ENCODE peak calls at places on chromosome 1, in four cellular contexts. H is KG1, M is head of caudate nucleus, R is OCI-LY7. E is an unnamed sample.

GRCh38 chr1:93638307-93638847 is 43.3 kb downstream of the BCAR3 start:
- DNase-seq in M (no peak), H (no peak), R (no peak), E (no peak)

GRCh38 chr1:53166366-53166765 is 23.9 kb upstream of the SLC1A7 start:
- DNase-seq in M (no peak), H (no peak), R (no peak), E (no peak)

GRCh38 chr1:193562121-193562520 is 375.7 kb upstream of the B3GALT2 start:
- DNase-seq in M (no peak), R (no peak), H (no peak), E (no peak)

GRCh38 chr1:31745071-31745897 is 18.9 kb downstream of the ADGRB2 start:
- DNase-seq in M (peak), R (peak), H (peak), E (peak)

GRCh38 chr1:156929596-156930238 is 9.3 kb downstream of the LRRC71 start:
- DNase-seq in R (no peak), H (no peak), M (no peak), E (no peak)

GRCh38 chr1:63322944-63323865 is 838 bp downstream of the FOXD3 start:
- DNase-seq in R (no peak), H (no peak), M (no peak), E (no peak)

GRCh38 chr1:160567858-160568682 is 11.2 kb downstream of the CD84 start:
- DNase-seq in M (no peak), H (peak), R (peak), E (peak)

GRCh38 chr1:198295186-198295585 is 138.4 kb downstream of the NEK7 start:
- DNase-seq in R (no peak), M (no peak), H (no peak), E (no peak)

GRCh38 chr1:17119744-17120482 is 662 bp upstream of the PADI2 start:
- DNase-seq in H (no peak), M (no peak), R (peak), E (peak)

GRCh38 chr1:39657923-39658485 is 13.9 kb downstream of the NT5C1A start:
- DNase-seq in H (peak), R (peak), M (peak), E (peak)

E was measured in Kasumi-1.